ENCODE peak calls at places on chromosomes 13 and 19, in four cellular contexts. O is K562, P is SK-N-SH, S is H1. X is an unnamed sample.

GRCh38 chr13:102948006-102948405 is 102.2 kb downstream of the ERCC5 start:
- DNase-seq in O (no peak), S (no peak), P (no peak), X (no peak)

GRCh38 chr19:45063851-45064801 is 12.2 kb downstream of the ZNF296 start:
- DNase-seq in O (no peak), P (peak; percentile 33), S (no peak), X (no peak)

GRCh38 chr13:36813226-36813625 is 5.8 kb upstream of the RFXAP start:
- DNase-seq in S (no peak), P (no peak), O (no peak), X (no peak)

GRCh38 chr13:93248627-93249047 is 22.0 kb downstream of the GPC6 start:
- DNase-seq in O (no peak), P (peak; percentile 56), S (no peak), X (peak; percentile 61)

GRCh38 chr13:80278706-80279105 is 62.2 kb downstream of the SPRY2 start:
- DNase-seq in P (no peak), S (no peak), O (no peak), X (no peak)

GRCh38 chr19:13036366-13036976 is 41.2 kb downstream of the NFIX start:
- DNase-seq in O (no peak), P (no peak), S (no peak), X (no peak)

GRCh38 chr19:30448386-30449130 is 76.4 kb downstream of the ZNF536 start:
- DNase-seq in P (no peak), S (no peak), O (no peak), X (no peak)

GRCh38 chr13:80400164-80400767 is 59.3 kb upstream of the SPRY2 start:
- DNase-seq in P (no peak), O (no peak), S (no peak), X (no peak)

GRCh38 chr19:56120002-56120370 is 1.1 kb downstream of the ZNF787 start:
- DNase-seq in O (no peak), S (no peak), P (no peak), X (no peak)

GRCh38 chr13:38950987-38951386 is 39.6 kb downstream of the STOML3 start:
- DNase-seq in P (no peak), O (no peak), S (no peak), X (no peak)

GRCh38 chr13:94994506-94994905 is 282.2 kb upstream of the SOX21 start:
- DNase-seq in O (no peak), S (no peak), P (no peak), X (no peak)

GRCh38 chr19:5112681-5113080 is 143.8 kb downstream of the KDM4B start:
- DNase-seq in O (no peak), S (no peak), P (no peak), X (no peak)

GRCh38 chr13:32804673-32805260 is 211.5 kb upstream of the KL start:
- DNase-seq in O (no peak), S (no peak), P (no peak), X (no peak)

GRCh38 chr19:17243340-17243853 is 2.3 kb downstream of the NR2F6 start:
- DNase-seq in O (no peak), S (no peak), P (peak; percentile 52), X (no peak)

GRCh38 chr13:50724438-50724837 is 119.1 kb downstream of the DLEU7 start:
- DNase-seq in P (no peak), O (no peak), S (no peak), X (no peak)

GRCh38 chr13:50722437-50723125 is 120.9 kb downstream of the DLEU7 start:
- DNase-seq in S (no peak), P (no peak), O (no peak), X (no peak)

GRCh38 chr13:50724913-50725312 is 118.6 kb downstream of the DLEU7 start:
- DNase-seq in S (no peak), P (no peak), O (no peak), X (no peak)

GRCh38 chr13:50729177-50729576 is 114.3 kb downstream of the DLEU7 start:
- DNase-seq in P (no peak), O (no peak), S (no peak), X (no peak)

GRCh38 chr13:50726164-50726563 is 117.3 kb downstream of the DLEU7 start:
- DNase-seq in P (no peak), S (no peak), O (no peak), X (no peak)
- TF ChIP-seq TEAD4 in P (no peak), S (no peak), O (no peak), X (no peak)

GRCh38 chr13:22311734-22312404 is 641.0 kb downstream of the FGF9 start:
- DNase-seq in O (no peak), S (no peak), P (no peak), X (no peak)
- TF ChIP-seq TEAD4 in O (no peak), S (no peak), P (no peak), X (no peak)

GRCh38 chr19:42040031-42040430 is 30.0 kb downstream of the GRIK5 start:
- DNase-seq in O (no peak), P (no peak), S (no peak), X (no peak)
- TF ChIP-seq TEAD4 in O (no peak), P (no peak), S (no peak), X (no peak)

GRCh38 chr13:40982772-40983171 is 36.3 kb downstream of the ELF1 start:
- DNase-seq in P (peak; percentile 38), O (no peak), S (no peak), X (no peak)
- TF ChIP-seq TEAD4 in P (no peak), O (peak; percentile 49), S (no peak), X (no peak)